ENCODE peak calls at places on chromosomes 5 and 9, in eight cellular contexts. I is AG09319; L is HTR-8/SVneo; G is NCI-H774; A is NCI-H460; C is amygdala; S is activated CD8-positive, alpha-beta memory T cell treated with anti-CD3 and anti-CD28 coated beads for 48 hours; H is GM23338. E is an unnamed sample.
A peak's percentile ranks its signal among the peaks of the same experiment; 100 is the strongest.

GRCh38 chr5:79263290-79263689 is 27.4 kb downstream of the JMY start:
- DNase-seq in I (no peak), L (no peak), G (no peak), A (no peak), C (no peak), S (no peak), H (no peak), E (no peak)

GRCh38 chr5:73822989-73823339 is 197.0 kb downstream of the ARHGEF28 start:
- DNase-seq in I (no peak), L (no peak), G (peak; percentile 75), A (no peak), C (no peak), S (no peak), H (no peak), E (no peak)

GRCh38 chr5:142201471-142201887 is 92.9 kb downstream of the NDFIP1 start:
- DNase-seq in I (peak; percentile 31), L (peak; percentile 22), G (no peak), A (no peak), C (no peak), S (no peak), H (no peak), E (no peak)

GRCh38 chr9:129656795-129657390 is 8.6 kb upstream of the PRRX2 start:
- DNase-seq in I (no peak), L (peak; percentile 20), G (no peak), A (peak; percentile 85), C (no peak), S (no peak), H (no peak), E (no peak)

GRCh38 chr9:6414291-6414690 is 1.3 kb downstream of the UHRF2 start:
- DNase-seq in I (no peak), L (no peak), G (no peak), A (no peak), C (no peak), S (no peak), H (no peak), E (no peak)

GRCh38 chr9:76701441-76702031 is 62.7 kb upstream of the PCA3 start:
- DNase-seq in I (peak; percentile 90), L (no peak), G (no peak), A (no peak), C (no peak), S (no peak), H (no peak), E (no peak)

GRCh38 chr5:165999693-166000092 is 2291.8 kb upstream of the WWC1 start:
- DNase-seq in I (no peak), L (no peak), G (no peak), A (no peak), C (no peak), S (no peak), H (no peak), E (no peak)

GRCh38 chr9:108953983-108954574 is 19.9 kb downstream of the ABITRAM start:
- DNase-seq in I (peak; percentile 27), L (peak; percentile 23), G (peak; percentile 1), A (peak; percentile 59), C (no peak), S (no peak), H (peak; percentile 58), E (no peak)

GRCh38 chr9:31542384-31543055 is 841.9 kb upstream of the ACO1 start:
- DNase-seq in I (peak; percentile 0), L (peak; percentile 0), G (no peak), A (peak; percentile 34), C (no peak), S (no peak), H (peak; percentile 61), E (no peak)

GRCh38 chr5:96483878-96484277 is 50.8 kb upstream of the PCSK1 start:
- DNase-seq in I (no peak), L (no peak), G (no peak), A (peak; percentile 52), C (no peak), S (no peak), H (peak; percentile 67), E (no peak)

GRCh38 chr5:157516626-157517325 is 56.8 kb downstream of the NIPAL4 start:
- DNase-seq in I (peak; percentile 65), L (peak; percentile 70), G (no peak), A (no peak), C (no peak), S (no peak), H (no peak), E (no peak)

GRCh38 chr9:72871685-72872084 is 81.2 kb downstream of the ALDH1A1 start:
- DNase-seq in I (no peak), L (no peak), G (no peak), A (peak; percentile 31), C (no peak), S (no peak), H (peak; percentile 57), E (no peak)

GRCh38 chr9:4596165-4596922 is 65.8 kb upstream of the PLPP6 start:
- DNase-seq in I (no peak), L (no peak), G (no peak), A (no peak), C (no peak), S (no peak), H (no peak), E (peak; percentile 25)

GRCh38 chr5:74630387-74631087 is 10.0 kb downstream of the ENC1 start:
- DNase-seq in I (no peak), L (no peak), G (no peak), A (peak; percentile 94), C (no peak), S (no peak), H (no peak), E (no peak)

GRCh38 chr5:93602261-93603149 is 19.5 kb downstream of the NR2F1 start:
- DNase-seq in I (no peak), L (no peak), G (no peak), A (no peak), C (no peak), S (no peak), H (peak; percentile 87), E (no peak)

GRCh38 chr5:115291397-115291796 is 5.1 kb downstream of the CCDC112 start:
- DNase-seq in I (no peak), L (no peak), G (no peak), A (no peak), C (no peak), S (no peak), H (no peak), E (no peak)

GRCh38 chr5:76709762-76710161 is 6.2 kb upstream of the F2R start:
- DNase-seq in I (peak; percentile 60), L (no peak), G (no peak), A (no peak), C (no peak), S (no peak), H (no peak), E (no peak)

GRCh38 chr9:136651859-136652258 is 10.9 kb upstream of the EGFL7 start:
- DNase-seq in I (no peak), L (no peak), G (no peak), A (no peak), C (no peak), S (no peak), H (no peak), E (no peak)

GRCh38 chr5:138706655-138707480 is 46.4 kb upstream of the CTNNA1 start:
- DNase-seq in I (no peak), L (no peak), G (no peak), A (no peak), C (no peak), S (no peak), H (no peak), E (no peak)

GRCh38 chr9:126984969-126985368 is 70.4 kb downstream of the RALGPS1 start:
- DNase-seq in I (no peak), L (no peak), G (no peak), A (no peak), C (no peak), S (no peak), H (no peak), E (no peak)

GRCh38 chr9:129333613-129333960 is 155.5 kb upstream of the IER5L start:
- DNase-seq in I (no peak), L (peak; percentile 48), G (no peak), A (peak; percentile 26), C (no peak), S (no peak), H (peak; percentile 76), E (no peak)

GRCh38 chr9:104831681-104832080 is 67.8 kb downstream of the NIPSNAP3B start:
- DNase-seq in I (no peak), L (no peak), G (no peak), A (no peak), C (no peak), S (no peak), H (no peak), E (no peak)

GRCh38 chr9:115681599-115681998 is 472.0 kb upstream of the PAPPA start:
- DNase-seq in I (no peak), L (no peak), G (no peak), A (no peak), C (no peak), S (no peak), H (no peak), E (no peak)

GRCh38 chr5:139443766-139444473 is 4.6 kb upstream of the DNAJC18 start:
- DNase-seq in I (peak; percentile 60), L (peak; percentile 62), G (no peak), A (no peak), C (no peak), S (no peak), H (no peak), E (no peak)

GRCh38 chr9:98410185-98410697 is 154.8 kb upstream of the TBC1D2 start:
- DNase-seq in I (peak; percentile 84), L (no peak), G (no peak), A (no peak), C (no peak), S (no peak), H (peak; percentile 81), E (no peak)

GRCh38 chr5:36177715-36178556 is 26.0 kb downstream of the SKP2 start:
- DNase-seq in I (peak; percentile 24), L (peak; percentile 31), G (peak; percentile 17), A (peak; percentile 46), C (no peak), S (no peak), H (peak; percentile 14), E (no peak)

GRCh38 chr9:16475996-16476395 is 394.5 kb downstream of the BNC2 start:
- DNase-seq in I (no peak), L (no peak), G (no peak), A (no peak), C (no peak), S (no peak), H (no peak), E (no peak)

GRCh38 chr5:42912184-42912766 is 100.6 kb upstream of the SELENOP start:
- DNase-seq in I (peak; percentile 22), L (peak; percentile 80), G (peak; percentile 48), A (peak; percentile 65), C (no peak), S (no peak), H (peak; percentile 16), E (peak; percentile 47)

GRCh38 chr9:18330736-18331335 is 143.1 kb upstream of the ADAMTSL1 start:
- DNase-seq in I (no peak), L (no peak), G (no peak), A (no peak), C (no peak), S (no peak), H (no peak), E (no peak)

GRCh38 chr5:143241892-143242291 is 161.6 kb downstream of the NR3C1 start:
- DNase-seq in I (no peak), L (no peak), G (no peak), A (no peak), C (no peak), S (no peak), H (no peak), E (no peak)

GRCh38 chr9:124477211-124478013 is 27.2 kb downstream of the ADGRD2 start:
- DNase-seq in I (no peak), L (no peak), G (peak; percentile 52), A (no peak), C (no peak), S (no peak), H (peak; percentile 64), E (no peak)

GRCh38 chr5:5637163-5637562 is 214.7 kb downstream of the ICE1 start:
- DNase-seq in I (no peak), L (no peak), G (no peak), A (no peak), C (no peak), S (no peak), H (no peak), E (no peak)

GRCh38 chr9:38724749-38725148 is 4.8 kb upstream of the FAM240B start:
- DNase-seq in I (no peak), L (no peak), G (no peak), A (no peak), C (no peak), S (no peak), H (no peak), E (no peak)

GRCh38 chr9:82333671-82334070 is 345.1 kb downstream of the SPATA31D1 start:
- DNase-seq in I (no peak), L (no peak), G (no peak), A (no peak), C (no peak), S (no peak), H (no peak), E (no peak)